ENCODE peak calls at places on chromosomes 13 and 19, in ten cellular contexts. W, G, K, C, Q, D, Y, L, R and F are unnamed samples.
A peak's percentile ranks its signal among the peaks of the same experiment; 100 is the strongest.

GRCh38 chr13:97142452-97142851 is 79.7 kb upstream of the MBNL2 start:
- DNase-seq in W (no peak), G (no peak), K (no peak), C (no peak), Q (no peak), D (no peak), Y (no peak), L (peak; percentile 64), R (peak; percentile 40), F (no peak)

GRCh38 chr13:58480011-58480410 is 848.5 kb downstream of the PCDH17 start:
- DNase-seq in W (no peak), G (no peak), K (no peak), C (no peak), Q (no peak), D (no peak), Y (no peak), L (no peak), R (no peak), F (no peak)

GRCh38 chr19:52599241-52599640 is 29.2 kb downstream of the ZNF701 start:
- DNase-seq in W (no peak), G (no peak), K (no peak), C (no peak), Q (no peak), D (no peak), Y (no peak), L (no peak), R (no peak), F (no peak)

GRCh38 chr19:50537306-50537685 is 23.6 kb upstream of the ASPDH start:
- DNase-seq in W (no peak), G (no peak), K (no peak), C (no peak), Q (no peak), D (no peak), Y (no peak), L (no peak), R (no peak), F (no peak)

GRCh38 chr13:90414691-90415596 is 932.5 kb upstream of the MIR17HG start:
- DNase-seq in W (no peak), G (peak; percentile 76), K (peak; percentile 78), C (no peak), Q (peak; percentile 15), D (no peak), Y (no peak), L (peak; percentile 29), R (peak; percentile 67), F (no peak)

GRCh38 chr19:55066107-55066709 is 3.3 kb upstream of the RDH13 start:
- DNase-seq in W (no peak), G (no peak), K (no peak), C (no peak), Q (no peak), D (no peak), Y (peak; percentile 68), L (no peak), R (no peak), F (no peak)

GRCh38 chr19:39130337-39131254 is 5.0 kb downstream of the PAK4 start:
- DNase-seq in W (no peak), G (no peak), K (no peak), C (no peak), Q (no peak), D (no peak), Y (no peak), L (no peak), R (no peak), F (no peak)

GRCh38 chr13:76594435-76594834 is 291.8 kb downstream of the KCTD12 start:
- DNase-seq in W (no peak), G (no peak), K (no peak), C (no peak), Q (no peak), D (no peak), Y (no peak), L (no peak), R (no peak), F (no peak)

GRCh38 chr13:43815204-43815603 is 28.4 kb upstream of the ENOX1 start:
- DNase-seq in W (no peak), G (peak; percentile 60), K (peak; percentile 93), C (no peak), Q (no peak), D (no peak), Y (no peak), L (no peak), R (peak; percentile 88), F (no peak)

GRCh38 chr19:14467816-14468215 is 7.3 kb downstream of the PTGER1 start:
- DNase-seq in W (no peak), G (no peak), K (peak; percentile 27), C (no peak), Q (no peak), D (no peak), Y (no peak), L (no peak), R (no peak), F (no peak)

GRCh38 chr19:11737964-11738745 is 591 bp downstream of the ZNF823 start:
- DNase-seq in W (no peak), G (peak; percentile 27), K (peak; percentile 37), C (peak; percentile 70), Q (no peak), D (no peak), Y (peak; percentile 79), L (peak; percentile 15), R (peak; percentile 22), F (no peak)

GRCh38 chr19:33392341-33393285 is 19.1 kb downstream of the CEBPG start:
- DNase-seq in W (no peak), G (no peak), K (no peak), C (peak; percentile 66), Q (peak; percentile 79), D (no peak), Y (no peak), L (no peak), R (no peak), F (no peak)

GRCh38 chr13:24050796-24051715 is 109.5 kb upstream of the SPATA13 start:
- DNase-seq in W (no peak), G (no peak), K (no peak), C (no peak), Q (peak; percentile 52), D (no peak), Y (no peak), L (no peak), R (no peak), F (no peak)

GRCh38 chr13:35760678-35761308 is 284.3 kb upstream of the MAB21L1 start:
- DNase-seq in W (no peak), G (no peak), K (no peak), C (no peak), Q (no peak), D (no peak), Y (no peak), L (no peak), R (no peak), F (no peak)

GRCh38 chr13:36885901-36886300 is 34.1 kb downstream of the SMAD9 start:
- DNase-seq in W (no peak), G (no peak), K (no peak), C (no peak), Q (peak; percentile 34), D (no peak), Y (no peak), L (no peak), R (no peak), F (no peak)

GRCh38 chr19:46678110-46678732 is 17.2 kb upstream of the DACT3 start:
- DNase-seq in W (peak; percentile 38), G (no peak), K (peak; percentile 26), C (no peak), Q (no peak), D (no peak), Y (peak; percentile 90), L (no peak), R (peak; percentile 16), F (no peak)

GRCh38 chr13:20344836-20345490 is 112.8 kb upstream of the GJB6 start:
- DNase-seq in W (no peak), G (no peak), K (no peak), C (no peak), Q (no peak), D (no peak), Y (no peak), L (no peak), R (no peak), F (no peak)

GRCh38 chr19:38392707-38393308 is 4.3 kb downstream of the SPRED3 start:
- DNase-seq in W (no peak), G (peak; percentile 20), K (peak; percentile 53), C (no peak), Q (no peak), D (no peak), Y (no peak), L (peak; percentile 68), R (peak; percentile 51), F (no peak)

GRCh38 chr13:100138859-100139491 is 50.1 kb downstream of the PCCA start:
- DNase-seq in W (no peak), G (peak; percentile 17), K (peak; percentile 14), C (no peak), Q (no peak), D (no peak), Y (no peak), L (no peak), R (peak; percentile 23), F (no peak)

GRCh38 chr19:15124572-15125231 is 17.5 kb downstream of the SYDE1 start:
- DNase-seq in W (no peak), G (no peak), K (no peak), C (no peak), Q (peak; percentile 15), D (no peak), Y (no peak), L (no peak), R (no peak), F (no peak)

GRCh38 chr13:96542986-96543385 is 451.3 kb downstream of the OXGR1 start:
- DNase-seq in W (no peak), G (no peak), K (no peak), C (no peak), Q (no peak), D (no peak), Y (no peak), L (no peak), R (no peak), F (no peak)

GRCh38 chr19:35885909-35886308 is 14.4 kb downstream of the NFKBID start:
- DNase-seq in W (no peak), G (no peak), K (no peak), C (no peak), Q (no peak), D (no peak), Y (no peak), L (no peak), R (no peak), F (no peak)

GRCh38 chr13:78121459-78122348 is 203.1 kb upstream of the EDNRB start:
- DNase-seq in W (peak; percentile 9), G (peak; percentile 73), K (peak; percentile 54), C (no peak), Q (peak; percentile 72), D (peak; percentile 56), Y (peak; percentile 76), L (no peak), R (peak; percentile 88), F (no peak)

GRCh38 chr13:78265098-78265497 is 338.3 kb downstream of the POU4F1 start:
- DNase-seq in W (no peak), G (peak; percentile 34), K (no peak), C (no peak), Q (no peak), D (no peak), Y (no peak), L (no peak), R (no peak), F (no peak)

GRCh38 chr13:22040810-22041364 is 370.0 kb downstream of the FGF9 start:
- DNase-seq in W (no peak), G (no peak), K (no peak), C (no peak), Q (no peak), D (no peak), Y (peak; percentile 58), L (no peak), R (no peak), F (no peak)

GRCh38 chr19:40139533-40140287 is 49.0 kb upstream of the ZNF780A start:
- DNase-seq in W (no peak), G (peak; percentile 64), K (peak; percentile 45), C (no peak), Q (peak; percentile 80), D (peak; percentile 22), Y (peak; percentile 74), L (peak; percentile 31), R (peak; percentile 76), F (no peak)

GRCh38 chr13:43220873-43221578 is 197.6 kb downstream of the DNAJC15 start:
- DNase-seq in W (no peak), G (no peak), K (no peak), C (no peak), Q (no peak), D (no peak), Y (no peak), L (no peak), R (no peak), F (no peak)

GRCh38 chr19:41862445-41862986 is 2.5 kb downstream of the RPS19 start:
- DNase-seq in W (no peak), G (no peak), K (no peak), C (no peak), Q (no peak), D (no peak), Y (peak; percentile 64), L (no peak), R (no peak), F (no peak)